ENCODE peak calls at places on chromosome 18, in nine cellular contexts. G is psoas muscle, U is Calu3, L is HFFc6, I is PC-3, R is left lung, V is transverse colon, P is type B pancreatic cell, M is left ventricle myocardium inferior. J is an unnamed sample.
A peak's percentile ranks its signal among the peaks of the same experiment; 100 is the strongest.

GRCh38 chr18:44602845-44603244 is 77.8 kb upstream of the SETBP1 start:
- DNase-seq in M (no peak), R (no peak), V (no peak), I (peak; percentile 72), P (no peak), U (no peak), G (no peak), L (peak; percentile 24), J (no peak)

GRCh38 chr18:43936176-43936575 is 658.9 kb upstream of the SYT4 start:
- DNase-seq in P (no peak), R (no peak), I (no peak), V (no peak), L (no peak), M (no peak), G (no peak), U (no peak), J (no peak)

GRCh38 chr18:58603365-58604067 is 25.4 kb downstream of the ALPK2 start:
- DNase-seq in P (no peak), L (no peak), V (no peak), G (no peak), I (no peak), M (no peak), R (no peak), U (no peak), J (peak; percentile 66)

GRCh38 chr18:44758821-44759624 is 78.3 kb downstream of the SETBP1 start:
- DNase-seq in M (no peak), G (no peak), I (no peak), L (no peak), P (no peak), R (no peak), U (no peak), V (peak; percentile 39), J (no peak)

GRCh38 chr18:11148655-11149440 is 521 bp downstream of the PIEZO2 start:
- DNase-seq in P (peak; percentile 76), I (no peak), L (no peak), R (no peak), G (no peak), V (no peak), M (no peak), U (no peak), J (no peak)

GRCh38 chr18:25467226-25468065 is 115.5 kb upstream of the ZNF521 start:
- DNase-seq in R (no peak), U (no peak), P (no peak), G (peak; percentile 84), M (peak; percentile 72), V (no peak), L (no peak), I (no peak), J (no peak)

GRCh38 chr18:46226461-46226860 is 122.3 kb downstream of the HAUS1 start:
- DNase-seq in U (no peak), V (no peak), L (peak; percentile 79), M (no peak), I (no peak), G (no peak), P (no peak), R (no peak), J (no peak)

GRCh38 chr18:904135-905090 is at the start of gene ADCYAP1:
- DNase-seq in M (no peak), G (no peak), I (peak; percentile 33), P (no peak), V (no peak), L (no peak), U (no peak), R (no peak), J (no peak)

GRCh38 chr18:8963876-8964275 is 138.6 kb upstream of the NDUFV2 start:
- DNase-seq in I (no peak), G (no peak), M (no peak), P (no peak), U (no peak), V (no peak), L (no peak), R (no peak), J (no peak)

GRCh38 chr18:46278481-46279465 is 174.6 kb downstream of the HAUS1 start:
- DNase-seq in V (no peak), M (no peak), P (no peak), I (peak; percentile 25), U (no peak), R (no peak), G (no peak), L (peak; percentile 69), J (peak; percentile 49)

GRCh38 chr18:3998698-3999333 is 456.3 kb downstream of the DLGAP1 start:
- DNase-seq in U (peak; percentile 43), L (peak; percentile 54), G (no peak), M (no peak), P (no peak), V (peak; percentile 13), R (no peak), I (peak; percentile 61), J (peak; percentile 45)

DNA sequence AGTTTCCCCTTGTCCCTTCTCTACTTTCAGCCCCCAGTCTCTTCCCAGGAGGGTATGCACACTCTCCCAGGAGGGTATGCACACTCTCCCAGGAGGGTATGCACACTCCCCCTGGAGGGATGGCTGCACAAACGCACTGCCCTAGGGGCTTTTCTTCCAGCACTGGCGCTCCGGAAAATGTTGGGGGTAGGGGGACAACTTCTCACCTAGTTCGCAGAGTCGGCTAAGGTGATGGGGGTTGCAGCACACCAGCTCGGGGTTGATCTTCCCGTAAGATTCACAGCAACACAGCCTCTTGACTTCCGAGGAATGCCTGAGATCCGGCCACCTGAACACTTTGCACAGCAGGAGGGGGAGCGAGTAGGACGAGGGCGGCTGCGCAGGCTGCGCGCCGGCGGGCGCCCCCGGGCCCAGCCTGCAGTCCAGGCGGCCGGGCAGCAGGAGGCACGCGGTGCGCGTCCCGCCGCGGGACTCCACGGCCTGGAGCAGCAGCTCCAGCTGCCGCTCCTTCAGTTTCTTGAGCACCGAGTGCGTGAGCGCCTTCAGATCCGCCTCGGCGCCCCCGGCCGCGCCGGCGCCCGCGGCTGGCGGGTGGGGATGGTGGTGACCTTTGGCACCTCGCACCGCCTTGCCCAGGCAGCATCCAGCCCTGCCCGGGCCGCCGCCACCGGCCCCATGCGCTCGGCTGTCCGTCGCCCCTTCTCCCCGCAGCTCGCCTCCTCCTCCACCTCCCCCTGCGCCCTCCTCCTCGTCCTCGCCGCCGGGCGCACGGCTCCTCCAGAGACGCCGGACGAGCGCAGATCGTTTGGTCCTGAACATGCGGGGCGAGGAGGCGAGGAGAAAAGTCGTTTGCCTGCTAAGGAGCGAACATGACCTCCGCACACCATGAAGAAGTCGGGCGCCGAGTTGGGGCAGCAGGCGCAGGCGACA is 894 bp downstream of the SMAD7 start:
- DNase-seq in L (no peak), R (no peak), I (peak; percentile 37), M (no peak), P (no peak), G (no peak), U (peak; percentile 49), V (peak; percentile 52), J (no peak)
- TF ChIP-seq CTCF in L (peak; percentile 60), R (peak; percentile 9), I (no peak), M (peak; percentile 49), P (peak; percentile 55), G (peak; percentile 43), U (no peak), V (peak; percentile 17), J (peak; percentile 21)

DNA sequence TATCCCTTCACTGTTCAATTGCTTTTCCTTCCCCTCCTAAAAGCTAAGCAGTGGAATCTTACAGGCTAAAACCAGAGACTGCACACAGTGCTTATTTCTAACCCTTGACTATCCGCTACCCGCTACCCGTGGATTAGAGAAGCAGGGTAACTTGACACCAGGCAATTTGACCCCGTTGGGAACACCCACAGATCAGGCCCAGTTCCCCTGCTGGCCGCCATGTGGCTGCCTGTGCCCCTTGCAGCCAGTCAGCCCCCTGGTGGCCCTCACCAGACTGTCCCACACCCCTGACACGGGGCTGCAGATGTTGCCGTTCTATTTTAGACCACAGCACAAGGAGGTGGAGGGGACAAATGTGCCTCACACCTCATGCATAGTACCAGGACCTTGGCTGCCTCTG is 74.8 kb downstream of the TXNL1 start:
- DNase-seq in V (no peak), P (no peak), L (no peak), U (no peak), R (no peak), G (no peak), M (no peak), I (peak; percentile 4), J (no peak)
- TF ChIP-seq CTCF in V (no peak), P (peak; percentile 66), L (peak; percentile 52), U (no peak), R (no peak), G (no peak), M (peak; percentile 28), I (peak; percentile 49), J (peak; percentile 9)

GRCh38 chr18:7168408-7168807 is 50.8 kb upstream of the LAMA1 start:
- DNase-seq in M (no peak), I (no peak), G (no peak), R (no peak), V (no peak), P (no peak), U (no peak), L (no peak), J (no peak)

GRCh38 chr18:7165846-7166393 is 48.3 kb upstream of the LAMA1 start:
- DNase-seq in P (peak; percentile 47), L (no peak), M (no peak), V (no peak), G (no peak), I (no peak), R (no peak), U (no peak), J (no peak)

GRCh38 chr18:7169601-7170000 is 52.0 kb upstream of the LAMA1 start:
- DNase-seq in G (no peak), I (no peak), P (peak; percentile 48), V (no peak), U (no peak), M (no peak), R (no peak), L (no peak), J (no peak)

GRCh38 chr18:7170292-7170691 is 52.7 kb upstream of the LAMA1 start:
- DNase-seq in M (no peak), I (no peak), R (no peak), L (no peak), G (no peak), P (peak; percentile 52), U (peak; percentile 5), V (no peak), J (no peak)

DNA sequence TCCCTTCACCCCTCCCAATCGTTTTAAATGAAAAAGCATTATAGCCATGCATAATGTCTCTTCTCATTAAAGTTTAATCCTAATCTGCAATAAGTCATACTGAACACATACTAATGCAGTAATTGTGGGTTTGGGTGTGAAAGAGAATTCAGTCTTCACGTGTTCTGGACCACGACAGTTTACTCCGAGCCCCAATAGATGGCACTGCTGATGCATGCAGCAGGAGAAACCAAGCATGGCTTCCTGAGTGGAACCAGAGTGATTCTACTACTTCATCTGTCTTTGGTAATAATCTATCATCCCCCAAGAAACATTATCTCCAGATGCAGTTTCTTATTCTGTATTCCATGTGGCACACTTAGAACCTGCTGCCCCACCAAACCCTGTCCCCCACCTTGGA is 47.0 kb upstream of the LAMA1 start:
- DNase-seq in R (no peak), G (no peak), V (no peak), U (peak; percentile 12), L (no peak), I (peak; percentile 33), M (no peak), P (no peak), J (no peak)
- TF ChIP-seq CTCF in R (no peak), G (peak; percentile 44), V (no peak), U (no peak), L (peak; percentile 24), I (peak; percentile 63), M (peak; percentile 60), P (peak; percentile 35), J (peak; percentile 49)

DNA sequence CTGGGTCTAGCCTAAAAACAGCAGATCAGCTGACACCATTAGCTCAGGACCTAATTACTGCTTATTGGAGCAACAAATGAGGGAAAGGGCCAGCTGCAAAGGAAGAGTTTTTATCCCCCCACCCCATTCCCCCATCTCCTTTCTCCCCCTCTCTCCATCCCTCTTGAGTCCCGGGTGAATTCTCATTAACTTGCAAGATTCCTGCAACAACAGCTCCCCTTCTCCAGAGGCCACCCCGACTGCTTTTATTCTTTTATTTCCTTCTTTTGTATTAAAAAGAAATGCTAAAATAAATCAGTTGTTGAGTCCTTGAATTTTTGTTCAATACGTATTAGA is 473 bp upstream of the NOL4 start:
- DNase-seq in I (no peak), M (no peak), P (no peak), V (no peak), U (no peak), L (no peak), G (no peak), R (no peak), J (no peak)
- TF ChIP-seq CTCF in I (no peak), M (no peak), P (peak; percentile 5), V (no peak), U (no peak), L (no peak), G (no peak), R (no peak), J (no peak)